ENCODE peak calls at places on chromosomes 16 and 17, in four cellular contexts. One of them, this sample, is unnamed.

GRCh38 chr16:57667526-57668258 is 414 bp upstream of the ADGRG3 start:
- DNase-seq in A549: no peak
- DNase-seq in left lung: peak
- DNase-seq in CD8-positive, alpha-beta T cell: peak
- DNase-seq in this sample: peak

GRCh38 chr17:17055286-17056166 is 13.3 kb downstream of the MPRIP start:
- DNase-seq in A549: no peak
- DNase-seq in left lung: no peak
- DNase-seq in CD8-positive, alpha-beta T cell: no peak
- DNase-seq in this sample: no peak

GRCh38 chr17:82917656-82918345 is 78.0 kb upstream of the ZNF750 start:
- DNase-seq in A549: peak
- DNase-seq in left lung: no peak
- DNase-seq in CD8-positive, alpha-beta T cell: peak
- DNase-seq in this sample: no peak

GRCh38 chr16:8644513-8645140 is 23.1 kb downstream of the METTL22 start:
- DNase-seq in A549: no peak
- DNase-seq in left lung: peak
- DNase-seq in CD8-positive, alpha-beta T cell: peak
- DNase-seq in this sample: peak

GRCh38 chr16:1127971-1128715 is 24.8 kb upstream of the CACNA1H start:
- DNase-seq in A549: no peak
- DNase-seq in left lung: no peak
- DNase-seq in CD8-positive, alpha-beta T cell: no peak
- DNase-seq in this sample: no peak

GRCh38 chr17:39769974-39770587 is 32.3 kb downstream of the GRB7 start:
- DNase-seq in A549: no peak
- DNase-seq in left lung: no peak
- DNase-seq in CD8-positive, alpha-beta T cell: peak
- DNase-seq in this sample: no peak

GRCh38 chr17:78718575-78719209 is 63.4 kb downstream of the CYTH1 start:
- DNase-seq in A549: no peak
- DNase-seq in left lung: no peak
- DNase-seq in CD8-positive, alpha-beta T cell: no peak
- DNase-seq in this sample: no peak

GRCh38 chr17:12133183-12133582 is 112.5 kb downstream of the MAP2K4 start:
- DNase-seq in A549: no peak
- DNase-seq in left lung: no peak
- DNase-seq in CD8-positive, alpha-beta T cell: no peak
- DNase-seq in this sample: no peak

GRCh38 chr17:64320613-64321553 is 57.8 kb upstream of the TEX2 start:
- DNase-seq in A549: peak
- DNase-seq in left lung: peak
- DNase-seq in CD8-positive, alpha-beta T cell: peak
- DNase-seq in this sample: peak

GRCh38 chr16:27238591-27238990 is 30.0 kb downstream of the NSMCE1 start:
- DNase-seq in A549: no peak
- DNase-seq in left lung: peak
- DNase-seq in CD8-positive, alpha-beta T cell: no peak
- DNase-seq in this sample: peak

GRCh38 chr16:46691720-46692119 is 2.3 kb downstream of the ORC6 start:
- DNase-seq in A549: no peak
- DNase-seq in left lung: no peak
- DNase-seq in CD8-positive, alpha-beta T cell: no peak
- DNase-seq in this sample: no peak

GRCh38 chr16:19774024-19774423 is 56.0 kb downstream of the IQCK start:
- DNase-seq in A549: no peak
- DNase-seq in left lung: no peak
- DNase-seq in CD8-positive, alpha-beta T cell: no peak
- DNase-seq in this sample: no peak

GRCh38 chr17:74448774-74449173 is 16.9 kb downstream of the GPRC5C start:
- DNase-seq in A549: no peak
- DNase-seq in left lung: no peak
- DNase-seq in CD8-positive, alpha-beta T cell: no peak
- DNase-seq in this sample: no peak

GRCh38 chr16:2001035-2001434 is 8.6 kb downstream of the ZNF598 start:
- DNase-seq in A549: no peak
- DNase-seq in left lung: no peak
- DNase-seq in CD8-positive, alpha-beta T cell: no peak
- DNase-seq in this sample: no peak

GRCh38 chr17:40322417-40323315 is 13.7 kb downstream of the RARA start:
- DNase-seq in A549: peak
- DNase-seq in left lung: peak
- DNase-seq in CD8-positive, alpha-beta T cell: peak
- DNase-seq in this sample: peak

GRCh38 chr17:9173386-9173983 is 152.2 kb downstream of the NTN1 start:
- DNase-seq in A549: no peak
- DNase-seq in left lung: no peak
- DNase-seq in CD8-positive, alpha-beta T cell: no peak
- DNase-seq in this sample: no peak

GRCh38 chr16:23502466-23502865 is 7.8 kb downstream of the GGA2 start:
- DNase-seq in A549: no peak
- DNase-seq in left lung: no peak
- DNase-seq in CD8-positive, alpha-beta T cell: no peak
- DNase-seq in this sample: no peak

GRCh38 chr16:9159839-9160550 is 68.6 kb downstream of the HAPSTR1 start:
- DNase-seq in A549: peak
- DNase-seq in left lung: peak
- DNase-seq in CD8-positive, alpha-beta T cell: no peak
- DNase-seq in this sample: peak

GRCh38 chr16:3836641-3837040 is 43.9 kb downstream of the CREBBP start:
- DNase-seq in A549: no peak
- DNase-seq in left lung: no peak
- DNase-seq in CD8-positive, alpha-beta T cell: no peak
- DNase-seq in this sample: no peak

GRCh38 chr16:57534881-57535658 is 1.3 kb downstream of the CCDC102A start:
- DNase-seq in A549: no peak
- DNase-seq in left lung: no peak
- DNase-seq in CD8-positive, alpha-beta T cell: no peak
- DNase-seq in this sample: peak

GRCh38 chr17:55693244-55694216 is 29.1 kb downstream of the TMEM100 start:
- DNase-seq in A549: no peak
- DNase-seq in left lung: no peak
- DNase-seq in CD8-positive, alpha-beta T cell: no peak
- DNase-seq in this sample: no peak

GRCh38 chr17:79993390-79994221 is 42.1 kb downstream of the TBC1D16 start:
- DNase-seq in A549: peak
- DNase-seq in left lung: peak
- DNase-seq in CD8-positive, alpha-beta T cell: peak
- DNase-seq in this sample: peak

GRCh38 chr16:85902366-85903155 is 3.6 kb downstream of the IRF8 start:
- DNase-seq in A549: no peak
- DNase-seq in left lung: no peak
- DNase-seq in CD8-positive, alpha-beta T cell: peak
- DNase-seq in this sample: no peak

GRCh38 chr16:53626161-53626560 is 77.5 kb downstream of the RPGRIP1L start:
- DNase-seq in A549: no peak
- DNase-seq in left lung: no peak
- DNase-seq in CD8-positive, alpha-beta T cell: no peak
- DNase-seq in this sample: no peak

GRCh38 chr17:9931144-9931543 is 26.1 kb upstream of the RCVRN start:
- DNase-seq in A549: no peak
- DNase-seq in left lung: no peak
- DNase-seq in CD8-positive, alpha-beta T cell: no peak
- DNase-seq in this sample: no peak

GRCh38 chr16:47045023-47045422 is 71.5 kb upstream of the DNAJA2 start:
- DNase-seq in A549: no peak
- DNase-seq in left lung: no peak
- DNase-seq in CD8-positive, alpha-beta T cell: no peak
- DNase-seq in this sample: no peak

GRCh38 chr17:28675980-28676379 is 14.0 kb downstream of the SUPT6H start:
- DNase-seq in A549: peak
- DNase-seq in left lung: no peak
- DNase-seq in CD8-positive, alpha-beta T cell: no peak
- DNase-seq in this sample: no peak

GRCh38 chr17:50443492-50444051 is 17.6 kb downstream of the ACSF2 start:
- DNase-seq in A549: no peak
- DNase-seq in left lung: no peak
- DNase-seq in CD8-positive, alpha-beta T cell: no peak
- DNase-seq in this sample: no peak

GRCh38 chr17:7864995-7865650 is 7.3 kb downstream of the CYB5D1 start:
- DNase-seq in A549: no peak
- DNase-seq in left lung: no peak
- DNase-seq in CD8-positive, alpha-beta T cell: no peak
- DNase-seq in this sample: no peak

GRCh38 chr16:50201784-50202183 is 48.7 kb downstream of the TENT4B start:
- DNase-seq in A549: no peak
- DNase-seq in left lung: no peak
- DNase-seq in CD8-positive, alpha-beta T cell: no peak
- DNase-seq in this sample: no peak

GRCh38 chr16:19980866-19981265 is 92.8 kb downstream of the GPR139 start:
- DNase-seq in A549: peak
- DNase-seq in left lung: no peak
- DNase-seq in CD8-positive, alpha-beta T cell: no peak
- DNase-seq in this sample: no peak

GRCh38 chr17:1095093-1095852 is 84.5 kb downstream of the ABR start:
- DNase-seq in A549: no peak
- DNase-seq in left lung: peak
- DNase-seq in CD8-positive, alpha-beta T cell: no peak
- DNase-seq in this sample: peak

GRCh38 chr16:17173134-17173729 is 297.5 kb downstream of the XYLT1 start:
- DNase-seq in A549: no peak
- DNase-seq in left lung: peak
- DNase-seq in CD8-positive, alpha-beta T cell: no peak
- DNase-seq in this sample: peak

GRCh38 chr16:27770271-27771196 is 220.6 kb downstream of the KATNIP start:
- DNase-seq in A549: no peak
- DNase-seq in left lung: no peak
- DNase-seq in CD8-positive, alpha-beta T cell: no peak
- DNase-seq in this sample: peak

GRCh38 chr16:9797306-9797705 is 384.9 kb downstream of the GRIN2A start:
- DNase-seq in A549: no peak
- DNase-seq in left lung: no peak
- DNase-seq in CD8-positive, alpha-beta T cell: no peak
- DNase-seq in this sample: no peak

GRCh38 chr17:83115202-83115651 is 35.8 kb downstream of the METRNL start:
- DNase-seq in A549: no peak
- DNase-seq in left lung: no peak
- DNase-seq in CD8-positive, alpha-beta T cell: no peak
- DNase-seq in this sample: no peak

GRCh38 chr17:55454906-55455474 is 33.4 kb upstream of the MMD start:
- DNase-seq in A549: peak
- DNase-seq in left lung: no peak
- DNase-seq in CD8-positive, alpha-beta T cell: no peak
- DNase-seq in this sample: no peak

GRCh38 chr17:78390241-78391050 is 12.0 kb downstream of the PGS1 start:
- DNase-seq in A549: peak
- DNase-seq in left lung: no peak
- DNase-seq in CD8-positive, alpha-beta T cell: no peak
- DNase-seq in this sample: no peak

GRCh38 chr17:55278173-55278748 is 13.5 kb downstream of the HLF start:
- DNase-seq in A549: no peak
- DNase-seq in left lung: no peak
- DNase-seq in CD8-positive, alpha-beta T cell: no peak
- DNase-seq in this sample: no peak

DNA sequence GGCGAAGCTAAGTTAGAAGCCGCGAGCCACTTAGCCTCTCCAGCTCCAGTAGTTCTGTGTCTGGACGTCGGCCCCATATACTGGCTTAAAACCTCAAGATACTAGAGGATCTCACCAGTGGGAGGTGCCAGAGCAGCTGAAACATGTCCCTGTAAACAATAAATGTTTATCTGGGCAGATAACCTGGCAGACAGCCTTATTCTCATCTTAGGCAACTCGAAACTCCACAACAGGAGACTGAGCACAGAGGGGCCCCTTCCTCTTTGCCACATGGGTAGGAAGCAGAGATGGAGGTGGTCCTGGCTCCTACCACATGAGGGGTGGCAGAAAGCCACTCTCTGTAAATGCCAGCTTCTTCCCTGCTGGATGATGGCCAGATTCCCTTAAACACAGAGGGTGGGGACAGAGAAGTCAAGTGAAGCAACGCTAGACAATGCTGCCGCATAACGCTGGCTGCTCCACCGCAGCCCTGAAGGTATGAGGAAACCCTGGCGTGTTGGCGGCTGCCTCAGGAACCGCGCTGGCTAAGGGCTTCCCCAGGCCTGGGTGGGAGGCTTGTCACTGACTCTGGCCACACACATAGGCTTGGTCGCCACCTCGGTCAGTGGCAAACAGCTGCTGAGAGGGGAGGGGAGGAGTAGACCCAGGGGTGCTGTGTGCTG is 67.9 kb downstream of the HIC1 start:
- DNase-seq in A549: no peak
- DNase-seq in left lung: peak
- DNase-seq in CD8-positive, alpha-beta T cell: peak
- DNase-seq in this sample: peak
- TF ChIP-seq CTCF in A549: no peak
- TF ChIP-seq CTCF in left lung: no peak
- TF ChIP-seq CTCF in CD8-positive, alpha-beta T cell: no peak
- TF ChIP-seq CTCF in this sample: peak

GRCh38 chr17:75764711-75765421 is at the start of gene GALK1:
- DNase-seq in A549: peak
- DNase-seq in left lung: peak
- DNase-seq in CD8-positive, alpha-beta T cell: peak
- DNase-seq in this sample: peak
- H3K27ac ChIP-seq in A549: peak
- H3K27ac ChIP-seq in left lung: peak
- H3K27ac ChIP-seq in CD8-positive, alpha-beta T cell: peak
- H3K27ac ChIP-seq in this sample: peak

GRCh38 chr17:49260011-49260921 is 29.7 kb upstream of the PHOSPHO1 start:
- DNase-seq in A549: peak
- DNase-seq in left lung: peak
- DNase-seq in CD8-positive, alpha-beta T cell: peak
- DNase-seq in this sample: peak
- H3K4me3 ChIP-seq in A549: peak
- H3K4me3 ChIP-seq in left lung: peak
- H3K4me3 ChIP-seq in CD8-positive, alpha-beta T cell: peak
- H3K4me3 ChIP-seq in this sample: peak

DNA sequence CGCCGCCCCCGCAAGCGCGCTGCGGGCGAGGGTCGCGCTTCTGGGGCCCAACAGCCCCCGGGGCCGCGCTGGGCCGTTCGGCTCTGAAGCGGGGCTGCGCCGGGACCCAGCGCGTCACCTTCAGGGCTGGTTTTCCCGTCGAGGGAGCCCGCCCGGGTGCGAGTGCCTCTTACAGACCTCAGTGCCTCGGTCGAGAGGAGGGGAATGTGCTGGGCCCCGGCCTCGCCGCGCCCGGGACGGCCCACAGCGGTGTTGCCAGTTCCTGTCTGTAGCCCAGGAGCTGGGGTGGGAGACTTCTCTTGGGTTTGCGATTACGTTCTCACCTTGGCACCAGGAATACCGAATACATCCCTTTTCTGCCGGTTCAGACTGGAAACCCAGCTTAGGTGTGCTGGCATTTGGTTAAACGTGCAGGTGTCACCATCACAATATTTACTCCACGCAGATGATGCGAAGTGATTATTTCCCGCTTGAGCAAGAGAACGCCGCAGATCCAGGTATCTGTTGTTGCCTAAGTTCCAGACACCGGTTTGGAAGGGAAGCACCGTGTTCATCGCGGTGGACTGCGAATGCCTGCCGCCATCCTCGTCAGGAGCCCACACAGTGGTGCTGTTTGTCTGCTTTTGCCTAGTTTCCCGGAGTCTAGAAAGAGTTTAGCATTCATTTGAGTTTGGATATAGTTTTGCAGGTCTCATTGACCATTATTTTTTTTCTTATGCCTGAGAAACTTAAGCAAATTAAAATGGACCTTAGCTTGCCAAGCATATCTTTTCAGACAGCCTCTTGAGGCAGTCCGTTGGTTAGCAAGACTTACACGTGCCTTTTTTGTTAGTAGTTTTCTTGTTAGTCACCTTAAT is 915 bp downstream of the MAP1LC3B start:
- DNase-seq in A549: peak
- DNase-seq in left lung: peak
- DNase-seq in CD8-positive, alpha-beta T cell: peak
- DNase-seq in this sample: peak
- TF ChIP-seq CTCF in A549: no peak
- TF ChIP-seq CTCF in left lung: no peak
- TF ChIP-seq CTCF in CD8-positive, alpha-beta T cell: no peak
- TF ChIP-seq CTCF in this sample: peak

This sample was measured in lower lobe of right lung.